ENCODE peak calls at places on chromosomes 1 and 21, in seven cellular contexts. P is lower leg skin, C is mucosa of descending colon, H is epithelial cell of esophagus, V is suprapubic skin, E is cardiac fibroblast, W is WTC11. D is an unnamed sample.

GRCh38 chr1:27663735-27664119 is 8.3 kb downstream of the IFI6 start:
- DNase-seq in P (no peak), C (no peak), H (no peak), V (no peak), E (no peak), W (no peak), D (no peak)

GRCh38 chr1:20109223-20109856 is 10.0 kb downstream of the PLA2G2D start:
- DNase-seq in P (no peak), C (no peak), H (no peak), V (no peak), E (no peak), W (no peak), D (no peak)

GRCh38 chr21:29265690-29266479 is 32.8 kb upstream of the BACH1 start:
- DNase-seq in P (no peak), C (no peak), H (peak; percentile 29), V (no peak), E (peak; percentile 65), W (no peak), D (no peak)

GRCh38 chr1:111894497-111894896 is 95.0 kb downstream of the KCND3 start:
- DNase-seq in P (no peak), C (no peak), H (no peak), V (no peak), E (no peak), W (no peak), D (no peak)

GRCh38 chr1:101992816-101993575 is 3.7 kb downstream of the OLFM3 start:
- DNase-seq in P (no peak), C (no peak), H (no peak), V (no peak), E (no peak), W (no peak), D (no peak)

GRCh38 chr1:159712080-159712479 is 2.3 kb downstream of the CRP start:
- DNase-seq in P (no peak), C (no peak), H (no peak), V (no peak), E (no peak), W (no peak), D (no peak)

GRCh38 chr1:12143631-12144155 is 23.1 kb upstream of the TNFRSF1B start:
- DNase-seq in P (peak; percentile 96), C (peak; percentile 77), H (peak; percentile 93), V (peak; percentile 91), E (peak; percentile 98), W (no peak), D (no peak)

GRCh38 chr1:192980856-192981255 is 78.3 kb downstream of the UCHL5 start:
- DNase-seq in P (no peak), C (no peak), H (peak; percentile 39), V (no peak), E (no peak), W (no peak), D (no peak)

GRCh38 chr1:78227705-78228260 is 182.0 kb downstream of the GIPC2 start:
- DNase-seq in P (no peak), C (no peak), H (no peak), V (no peak), E (no peak), W (no peak), D (no peak)

GRCh38 chr21:46649356-46649755 is 13.9 kb downstream of the PRMT2 start:
- DNase-seq in P (no peak), C (no peak), H (no peak), V (no peak), E (no peak), W (no peak), D (peak; percentile 70)

GRCh38 chr1:169891539-169891885 is 2.2 kb downstream of the SCYL3 start:
- DNase-seq in P (no peak), C (no peak), H (no peak), V (no peak), E (no peak), W (no peak), D (no peak)

GRCh38 chr21:28156590-28156989 is 836.1 kb downstream of the LTN1 start:
- DNase-seq in P (no peak), C (no peak), H (no peak), V (no peak), E (no peak), W (no peak), D (no peak)

GRCh38 chr21:31860851-31861250 is 12.0 kb upstream of the HUNK start:
- DNase-seq in P (no peak), C (no peak), H (no peak), V (no peak), E (no peak), W (no peak), D (no peak)

GRCh38 chr1:7418442-7419080 is 352.5 kb upstream of the VAMP3 start:
- DNase-seq in P (peak; percentile 69), C (no peak), H (no peak), V (peak; percentile 38), E (no peak), W (peak; percentile 3), D (peak; percentile 70)

GRCh38 chr1:98056781-98057180 is 135.9 kb upstream of the DPYD start:
- DNase-seq in P (no peak), C (no peak), H (no peak), V (no peak), E (no peak), W (no peak), D (no peak)

GRCh38 chr1:98053471-98054366 is 132.9 kb upstream of the DPYD start:
- DNase-seq in P (no peak), C (peak; percentile 70), H (peak; percentile 61), V (peak; percentile 64), E (peak; percentile 78), W (peak; percentile 80), D (no peak)

GRCh38 chr1:98054786-98055185 is 134.0 kb upstream of the DPYD start:
- DNase-seq in P (no peak), C (no peak), H (no peak), V (no peak), E (no peak), W (no peak), D (no peak)

GRCh38 chr1:98055457-98055856 is 134.6 kb upstream of the DPYD start:
- DNase-seq in P (no peak), C (no peak), H (no peak), V (no peak), E (no peak), W (no peak), D (no peak)

DNA sequence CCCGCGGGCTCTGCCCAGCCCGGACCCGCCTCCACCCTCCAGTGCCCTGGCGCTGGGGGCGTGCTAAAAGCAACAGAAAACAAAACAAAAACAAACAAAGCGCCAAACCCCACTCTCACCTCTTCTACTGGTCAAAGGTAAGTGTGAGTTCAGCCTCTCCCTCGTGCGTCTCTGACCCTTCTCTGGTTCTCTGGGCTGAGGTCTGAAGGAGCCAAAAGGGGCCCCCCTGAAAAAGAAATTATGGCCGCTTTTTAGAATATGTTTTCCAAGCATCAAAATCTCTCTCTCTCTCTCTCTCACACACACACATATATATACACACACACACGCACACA is 133.5 kb upstream of the DPYD start:
- DNase-seq in P (no peak), C (no peak), H (no peak), V (no peak), E (no peak), W (no peak), D (no peak)
- TF ChIP-seq CTCF in P (no peak), C (no peak), H (no peak), V (no peak), E (no peak), W (no peak), D (no peak)

DNA sequence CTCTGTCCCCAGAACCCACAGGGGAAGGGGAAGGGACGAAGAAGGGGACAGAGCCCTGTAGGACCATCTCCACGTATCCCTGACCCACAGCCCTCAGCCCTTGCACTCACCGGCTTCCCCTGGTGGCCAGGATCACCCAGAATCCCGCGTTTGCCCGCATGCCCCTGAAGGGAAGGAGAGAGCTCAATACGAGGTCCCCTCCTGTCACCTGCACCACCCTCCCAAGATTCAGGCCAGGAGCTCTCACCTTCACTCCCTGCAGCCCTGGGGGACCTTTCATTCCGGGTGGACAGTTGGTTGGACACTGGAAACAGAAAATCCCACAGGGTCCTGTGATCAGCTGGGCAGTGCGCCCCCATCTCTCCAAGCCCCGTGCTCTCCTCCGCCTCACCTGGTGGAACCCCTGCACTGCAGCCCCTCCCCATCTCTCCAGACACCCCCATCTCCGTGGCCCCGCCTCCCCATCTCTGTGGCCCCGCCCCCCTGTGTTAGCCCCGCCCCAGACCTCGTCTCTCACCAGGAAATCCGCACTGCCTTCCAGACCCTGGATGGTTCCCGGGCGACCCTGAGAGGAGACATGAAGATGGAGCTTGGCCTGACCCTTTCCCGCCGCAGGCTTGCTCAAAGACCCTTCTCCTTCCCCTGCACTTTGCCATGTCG is 6.0 kb downstream of the COL9A2 start:
- DNase-seq in P (peak; percentile 78), C (no peak), H (no peak), V (no peak), E (no peak), W (peak; percentile 58), D (peak; percentile 87)
- TF ChIP-seq CTCF in P (no peak), C (no peak), H (no peak), V (no peak), E (no peak), W (no peak), D (no peak)

DNA sequence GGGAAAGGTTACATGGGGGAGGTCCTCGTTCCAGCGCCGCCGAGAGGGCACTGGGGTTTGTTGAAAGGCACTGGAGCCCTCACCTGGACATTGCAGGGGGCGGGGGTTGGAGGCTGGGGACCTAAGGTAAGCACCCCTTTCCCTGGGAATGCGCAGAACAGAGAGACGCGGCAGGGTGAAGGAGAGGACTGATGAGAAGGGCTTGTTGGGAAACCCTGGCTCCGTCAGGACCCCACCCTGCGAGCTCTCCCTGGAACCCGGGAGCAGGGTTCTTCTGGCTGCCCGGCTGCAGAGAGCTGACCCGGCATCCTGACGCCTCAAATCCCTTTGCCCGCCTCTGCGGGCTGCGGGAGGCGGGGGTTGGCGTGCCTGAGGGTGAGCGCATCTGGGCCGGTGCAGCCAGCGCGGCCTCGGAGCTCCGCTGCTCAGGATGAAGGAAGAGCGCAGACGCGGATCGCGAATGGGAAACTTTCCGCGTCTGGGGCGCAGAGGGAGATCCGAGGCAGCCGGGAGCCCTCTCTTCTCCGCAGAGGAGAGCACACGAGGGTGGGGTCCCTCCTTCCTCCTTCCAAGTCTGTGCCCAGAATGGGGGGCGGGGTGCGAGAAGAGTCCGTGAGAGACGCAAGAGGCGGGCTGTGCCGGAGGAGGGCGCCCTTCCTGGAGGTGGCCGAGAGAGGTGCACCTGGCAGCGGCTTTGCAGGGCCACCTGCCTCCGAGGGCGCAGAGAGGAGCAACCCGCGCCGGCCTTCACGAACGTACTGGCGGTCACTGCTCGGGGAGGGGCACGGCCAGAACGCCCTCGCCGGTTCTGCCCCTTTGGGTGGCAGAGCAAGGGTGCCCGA is 2.4 kb downstream of the IGSF21 start:
- DNase-seq in P (no peak), C (peak; percentile 67), H (no peak), V (no peak), E (no peak), W (peak; percentile 94), D (no peak)
- TF ChIP-seq CTCF in P (no peak), C (no peak), H (no peak), V (peak; percentile 18), E (no peak), W (peak; percentile 47), D (no peak)

GRCh38 chr21:23155281-23155680 is 2157.1 kb downstream of the NCAM2 start:
- DNase-seq in P (no peak), C (no peak), H (no peak), V (no peak), E (no peak), W (no peak), D (no peak)

GRCh38 chr21:23162213-23162946 is 2164.2 kb downstream of the NCAM2 start:
- DNase-seq in P (no peak), C (no peak), H (peak; percentile 20), V (no peak), E (no peak), W (no peak), D (no peak)

DNA sequence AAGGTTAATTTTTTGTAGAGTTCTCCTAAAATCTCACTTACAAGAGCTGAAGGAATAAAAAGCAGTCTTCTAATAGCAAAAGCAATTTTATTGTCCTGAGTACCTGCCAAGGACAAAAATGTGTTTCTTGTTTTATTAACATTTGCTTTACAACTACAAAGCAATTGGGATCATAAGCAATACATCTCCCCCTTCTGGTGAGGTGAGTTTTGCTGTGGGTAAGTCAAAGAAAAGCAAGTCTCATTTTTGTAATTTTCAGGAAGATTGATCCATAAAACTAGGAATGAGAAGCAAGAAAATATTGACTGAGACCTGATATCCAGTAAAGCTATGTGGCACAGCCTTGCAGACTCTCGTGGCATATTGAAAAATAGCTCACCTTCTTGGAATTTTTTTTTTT is 2162.7 kb downstream of the NCAM2 start:
- DNase-seq in P (no peak), C (no peak), H (no peak), V (no peak), E (no peak), W (no peak), D (no peak)
- TF ChIP-seq CTCF in P (no peak), C (no peak), H (no peak), V (no peak), E (no peak), W (no peak), D (no peak)

D was measured in vagina.